ENCODE peak calls at places on chromosome 10, in ten cellular contexts. V is GM23248; U is GM13976; P is left colon; Z is amniotic epithelial cell; H is stimulated activated CD4-positive, alpha-beta T cell treated with anti-CD3 and anti-CD28 coated beads, Interleukin-1b, Interleukin-23, amount 100 ng/mL, for 1 hour; Y is activated CD4-positive, alpha-beta T cell treated with anti-CD3 and anti-CD28 coated beads, Interleukin-2, amount 50 U/mL, for 48 hours; W is activated T-cell treated with anti-CD3 and anti-CD28 coated beads for 1 hour; O is NCI-H1694; G is AG08396. C is an unnamed sample.
A peak's percentile ranks its signal among the peaks of the same experiment; 100 is the strongest.

GRCh38 chr10:109958059-109958458 is 34.7 kb upstream of the XPNPEP1 start:
- DNase-seq in P (no peak), Z (no peak), H (no peak), Y (no peak), G (no peak), O (no peak), U (no peak), W (no peak), V (no peak), C (no peak)

GRCh38 chr10:101266396-101267298 is 37.4 kb upstream of the LBX1 start:
- DNase-seq in P (no peak), H (no peak), Z (no peak), G (no peak), U (no peak), V (no peak), Y (no peak), O (no peak), W (no peak), C (no peak)

GRCh38 chr10:15433850-15434537 is 62.9 kb upstream of the FAM171A1 start:
- DNase-seq in U (peak; percentile 60), Z (peak; percentile 43), O (peak; percentile 45), W (no peak), P (no peak), H (no peak), G (peak; percentile 40), V (peak; percentile 67), Y (no peak), C (peak; percentile 60)

GRCh38 chr10:16809074-16809718 is 8.0 kb downstream of the RSU1 start:
- DNase-seq in W (peak; percentile 31), O (no peak), Z (peak; percentile 42), V (peak; percentile 61), H (peak; percentile 34), Y (peak; percentile 71), P (peak; percentile 74), G (peak; percentile 41), U (peak; percentile 72), C (peak; percentile 50)

GRCh38 chr10:33116293-33116697 is 158.3 kb upstream of the ITGB1 start:
- DNase-seq in Y (no peak), G (peak; percentile 10), H (no peak), W (no peak), O (peak; percentile 32), U (no peak), V (peak; percentile 36), P (no peak), Z (peak; percentile 63), C (peak; percentile 68)

GRCh38 chr10:69952069-69952800 is 100.4 kb upstream of the MACROH2A2 start:
- DNase-seq in O (no peak), U (no peak), H (no peak), P (no peak), Z (no peak), V (no peak), W (no peak), G (no peak), Y (no peak), C (no peak)

GRCh38 chr10:74754397-74754796 is 72.0 kb upstream of the KAT6B start:
- DNase-seq in U (no peak), Z (no peak), V (no peak), G (no peak), P (no peak), H (no peak), Y (no peak), O (no peak), W (no peak), C (peak; percentile 34)

GRCh38 chr10:62763155-62763554 is 41.4 kb upstream of the ADO start:
- DNase-seq in Z (no peak), V (no peak), O (no peak), W (no peak), Y (no peak), G (no peak), P (no peak), H (no peak), U (no peak), C (no peak)

GRCh38 chr10:6202684-6203330 is at the start of gene PFKFB3:
- DNase-seq in U (peak; percentile 98), Z (peak; percentile 85), W (peak; percentile 91), P (peak; percentile 95), O (peak; percentile 75), G (peak; percentile 99), H (peak; percentile 85), V (peak; percentile 98), Y (peak; percentile 96), C (peak; percentile 96)

GRCh38 chr10:3935933-3936359 is 150.9 kb upstream of the KLF6 start:
- DNase-seq in O (no peak), G (peak; percentile 35), Z (peak; percentile 11), P (peak; percentile 71), W (no peak), U (no peak), Y (no peak), V (peak; percentile 39), H (no peak), C (peak; percentile 36)

GRCh38 chr10:12350167-12350872 is 973 bp downstream of the CAMK1D start:
- DNase-seq in H (no peak), O (no peak), V (peak; percentile 54), G (peak; percentile 49), Y (peak; percentile 43), Z (peak; percentile 10), P (peak; percentile 57), U (peak; percentile 71), W (peak; percentile 24), C (peak; percentile 31)

GRCh38 chr10:107924458-107924857 is 760.0 kb upstream of the SORCS1 start:
- DNase-seq in W (no peak), H (no peak), G (no peak), Z (no peak), V (no peak), P (no peak), O (no peak), U (no peak), Y (no peak), C (no peak)

GRCh38 chr10:29012926-29013554 is 275.8 kb upstream of the LYZL1 start:
- DNase-seq in V (no peak), P (no peak), G (peak; percentile 11), H (no peak), Y (no peak), Z (no peak), U (no peak), W (no peak), O (no peak), C (peak; percentile 31)

GRCh38 chr10:94496010-94496409 is 49.6 kb upstream of the HELLS start:
- DNase-seq in Z (no peak), V (peak; percentile 6), H (no peak), W (no peak), G (no peak), Y (no peak), O (no peak), P (no peak), U (peak; percentile 41), C (no peak)

GRCh38 chr10:8194050-8194449 is 139.6 kb downstream of the GATA3 start:
- DNase-seq in O (no peak), G (no peak), V (no peak), P (no peak), U (no peak), Z (no peak), H (no peak), Y (no peak), W (no peak), C (no peak)

GRCh38 chr10:33032354-33033254 is 74.6 kb upstream of the ITGB1 start:
- DNase-seq in O (no peak), G (peak; percentile 66), Y (no peak), V (peak; percentile 83), H (no peak), U (no peak), P (no peak), W (no peak), Z (peak; percentile 38), C (peak; percentile 40)

GRCh38 chr10:37535459-37536246 is 321.8 kb downstream of the ZNF248 start:
- DNase-seq in Z (no peak), W (no peak), P (no peak), G (no peak), H (no peak), U (no peak), V (peak; percentile 9), Y (no peak), O (no peak), C (no peak)

GRCh38 chr10:130515670-130516069 is 379.5 kb downstream of the GLRX3 start:
- DNase-seq in U (no peak), W (no peak), V (no peak), P (no peak), O (no peak), H (no peak), Z (no peak), G (no peak), Y (no peak), C (no peak)

GRCh38 chr10:70323697-70324340 is 40.0 kb upstream of the NPFFR1 start:
- DNase-seq in Z (no peak), P (no peak), U (no peak), W (no peak), V (no peak), O (no peak), G (no peak), Y (no peak), H (no peak), C (no peak)

GRCh38 chr10:73863039-73863817 is 11.1 kb downstream of the CAMK2G start:
- DNase-seq in Y (no peak), P (no peak), Z (no peak), H (no peak), V (no peak), G (no peak), W (no peak), O (no peak), U (no peak), C (no peak)

GRCh38 chr10:67539312-67539711 is 156.7 kb downstream of the CTNNA3 start:
- DNase-seq in W (no peak), V (no peak), O (no peak), Y (no peak), U (no peak), P (no peak), Z (peak; percentile 22), H (no peak), G (no peak), C (no peak)

GRCh38 chr10:116607336-116607735 is 13.4 kb upstream of the PNLIPRP2 start:
- DNase-seq in Z (no peak), U (no peak), O (no peak), G (no peak), W (no peak), Y (no peak), H (no peak), P (no peak), V (no peak), C (no peak)

GRCh38 chr10:78623577-78624215 is 445.1 kb upstream of the ZMIZ1 start:
- DNase-seq in U (no peak), O (no peak), V (peak; percentile 87), H (no peak), Z (peak; percentile 84), Y (no peak), G (peak; percentile 65), W (no peak), P (no peak), C (peak; percentile 45)

GRCh38 chr10:98956576-98957260 is 278.9 kb downstream of the HPSE2 start:
- DNase-seq in V (peak; percentile 23), Z (peak; percentile 83), U (no peak), H (no peak), W (no peak), Y (no peak), G (peak; percentile 12), P (no peak), O (no peak), C (peak; percentile 66)

GRCh38 chr10:7287377-7287776 is 123.5 kb downstream of the SFMBT2 start:
- DNase-seq in Z (no peak), O (no peak), V (no peak), U (no peak), Y (no peak), H (no peak), W (no peak), P (no peak), G (no peak), C (no peak)

GRCh38 chr10:3652886-3653285 is 132.1 kb downstream of the KLF6 start:
- DNase-seq in H (no peak), Z (peak; percentile 34), V (peak; percentile 61), O (no peak), W (no peak), P (no peak), Y (peak; percentile 48), U (no peak), G (peak; percentile 33), C (peak; percentile 45)

GRCh38 chr10:84946984-84947383 is 618.6 kb downstream of the CCSER2 start:
- DNase-seq in V (no peak), Y (no peak), O (peak; percentile 56), U (no peak), Z (no peak), G (no peak), P (no peak), H (no peak), W (no peak), C (no peak)

GRCh38 chr10:76920581-76920980 is 717.0 kb downstream of the KCNMA1 start:
- DNase-seq in H (no peak), W (no peak), G (no peak), Z (no peak), Y (no peak), U (no peak), P (no peak), V (no peak), O (no peak), C (no peak)